ENCODE peak calls at places on chromosomes 13 and 19, in six cellular contexts. Q, C, S, F, Y and R are unnamed samples.

GRCh38 chr13:32905063-32905863 is 111.0 kb upstream of the KL start:
- DNase-seq in Q (no peak), F (no peak), S (peak; percentile 67), C (no peak), Y (no peak), R (peak; percentile 33)

GRCh38 chr13:81247711-81248110 is 906.8 kb upstream of the SPRY2 start:
- DNase-seq in Y (no peak), S (no peak), C (no peak), F (no peak), Q (no peak), R (no peak)

GRCh38 chr19:3849092-3849491 is 19.7 kb downstream of the ZFR2 start:
- DNase-seq in Y (no peak), F (peak; percentile 9), S (peak; percentile 34), Q (peak; percentile 11), C (no peak), R (peak; percentile 32)

GRCh38 chr19:21947775-21948174 is 63.0 kb downstream of the ZNF208 start:
- DNase-seq in Q (peak; percentile 18), S (no peak), F (no peak), Y (peak; percentile 3), C (no peak), R (peak; percentile 11)

GRCh38 chr13:105202384-105202783 is 1333.1 kb downstream of the EFNB2 start:
- DNase-seq in S (no peak), Y (peak; percentile 61), C (no peak), F (peak; percentile 69), Q (peak; percentile 6), R (peak; percentile 42)

GRCh38 chr13:107376393-107377085 is 808.6 kb upstream of the ARGLU1 start:
- DNase-seq in Q (no peak), S (peak; percentile 52), F (no peak), C (no peak), Y (peak; percentile 9), R (no peak)

GRCh38 chr19:32322541-32322940 is 22.9 kb upstream of the ZNF507 start:
- DNase-seq in S (no peak), Q (no peak), Y (no peak), F (no peak), C (no peak), R (no peak)

GRCh38 chr19:58166708-58167280 is 16.1 kb upstream of the ZNF274 start:
- DNase-seq in Y (no peak), F (no peak), Q (peak; percentile 9), S (peak; percentile 9), C (no peak), R (no peak)

GRCh38 chr13:76976488-76976887 is 15.4 kb upstream of the CLN5 start:
- DNase-seq in S (no peak), C (no peak), F (no peak), Y (peak; percentile 27), Q (peak; percentile 32), R (no peak)

GRCh38 chr19:39740395-39740794 is 2.6 kb upstream of the CLC start:
- DNase-seq in S (no peak), C (no peak), F (no peak), Y (no peak), Q (no peak), R (no peak)

GRCh38 chr13:101210774-101211173 is 205.5 kb downstream of the NALCN start:
- DNase-seq in Y (no peak), F (peak; percentile 47), Q (no peak), C (no peak), S (no peak), R (no peak)

GRCh38 chr13:113904411-113904810 is 40.5 kb upstream of the GAS6 start:
- DNase-seq in F (peak; percentile 62), Y (no peak), Q (peak; percentile 47), C (peak; percentile 60), S (peak; percentile 72), R (no peak)

GRCh38 chr13:18992791-18993190 is 188.8 kb downstream of the TUBA3C start:
- DNase-seq in F (no peak), C (no peak), S (no peak), Y (no peak), Q (no peak), R (no peak)

GRCh38 chr13:24218977-24219376 is 58.5 kb downstream of the SPATA13 start:
- DNase-seq in Q (no peak), Y (no peak), C (no peak), S (no peak), F (no peak), R (no peak)

GRCh38 chr13:21541980-21542379 is 62.0 kb downstream of the MICU2 start:
- DNase-seq in F (no peak), S (no peak), Q (no peak), C (no peak), Y (peak; percentile 39), R (no peak)

GRCh38 chr13:24865158-24865557 is 101.2 kb downstream of the RNF17 start:
- DNase-seq in Q (peak; percentile 18), F (no peak), S (peak; percentile 48), Y (peak; percentile 6), C (no peak), R (peak; percentile 35)

GRCh38 chr19:4516939-4517300 is 1.4 kb downstream of the PLIN4 start:
- DNase-seq in C (no peak), S (peak; percentile 20), F (no peak), Q (no peak), Y (no peak), R (peak; percentile 18)

GRCh38 chr19:10769533-10770491 is 51.9 kb downstream of the DNM2 start:
- DNase-seq in S (peak; percentile 49), C (peak; percentile 78), Y (no peak), F (peak; percentile 53), Q (peak; percentile 60), R (peak; percentile 52)

GRCh38 chr13:32045963-32046785 is 14.6 kb downstream of the FRY start:
- DNase-seq in Q (peak; percentile 53), C (no peak), S (peak; percentile 53), Y (peak; percentile 46), F (peak; percentile 21), R (peak; percentile 77)

GRCh38 chr19:6890421-6890913 is 3.1 kb downstream of the ADGRE1 start:
- DNase-seq in Y (no peak), Q (no peak), F (no peak), S (no peak), C (no peak), R (no peak)

GRCh38 chr13:51729853-51730553 is 74.0 kb downstream of the DHRS12 start:
- DNase-seq in Q (peak; percentile 91), S (peak; percentile 93), C (no peak), Y (peak; percentile 92), F (peak; percentile 71), R (peak; percentile 88)

GRCh38 chr13:62613819-62614218 is 1198.2 kb upstream of the PCDH20 start:
- DNase-seq in Q (no peak), Y (no peak), S (no peak), C (no peak), F (no peak), R (no peak)

GRCh38 chr13:107322228-107322627 is 754.3 kb upstream of the ARGLU1 start:
- DNase-seq in F (peak; percentile 2), C (no peak), Q (no peak), Y (no peak), S (no peak), R (no peak)

GRCh38 chr19:55012294-55012693 is 25.8 kb downstream of the GP6 start:
- DNase-seq in C (no peak), S (no peak), Y (no peak), F (no peak), Q (no peak), R (no peak)

GRCh38 chr19:43501661-43502418 is 2.7 kb downstream of the PHLDB3 start:
- DNase-seq in C (no peak), F (no peak), Q (no peak), S (no peak), Y (no peak), R (peak; percentile 5)

DNA sequence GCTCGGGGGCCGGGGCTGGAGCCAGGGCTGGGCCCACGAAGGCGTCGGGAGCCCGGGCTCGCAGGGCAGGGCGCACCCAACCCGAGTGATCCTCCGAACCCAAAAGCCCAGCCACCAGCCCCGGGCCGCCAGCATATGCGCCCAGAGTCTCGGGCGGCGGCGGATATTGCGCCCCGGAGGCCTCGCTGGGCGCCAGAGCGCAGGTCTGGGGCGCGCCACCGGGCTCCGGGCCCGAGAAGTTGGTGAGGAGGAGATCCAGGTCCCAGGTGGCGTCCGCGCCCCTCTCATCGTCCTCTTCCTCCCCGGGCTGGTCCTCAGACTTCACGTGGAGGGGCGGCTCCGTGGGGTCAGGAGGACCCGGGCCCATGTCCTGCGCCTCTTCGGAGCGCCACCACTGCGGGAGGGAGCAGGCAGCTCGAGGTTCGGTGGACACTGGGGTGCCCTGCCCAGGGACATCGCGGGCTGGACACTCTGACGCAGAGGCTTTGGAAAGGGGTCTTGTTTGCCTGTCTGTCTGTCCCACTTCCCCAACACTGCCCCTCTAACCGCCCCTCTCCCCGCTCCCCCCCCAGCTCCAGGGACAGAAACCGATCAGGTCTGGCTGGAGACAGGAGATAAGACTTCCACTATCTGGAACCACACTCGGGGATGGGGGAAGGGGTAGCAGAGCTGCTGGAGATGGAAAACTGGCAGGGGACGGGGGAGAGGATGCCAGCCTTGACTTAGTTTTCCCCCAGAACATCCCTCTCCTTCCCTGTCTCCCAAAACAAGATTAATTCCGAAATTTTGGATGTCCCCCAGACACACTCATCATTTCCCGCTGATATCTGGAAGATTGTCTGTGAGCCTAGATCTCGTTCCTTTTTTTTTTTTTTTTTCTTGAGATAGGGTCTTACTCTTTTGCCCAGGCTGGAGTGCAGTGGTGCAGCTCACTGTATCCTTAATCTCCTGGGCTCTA is 973 bp downstream of the KLF1 start:
- DNase-seq in S (no peak), C (no peak), F (no peak), Y (no peak), Q (no peak), R (no peak)
- H3K4me3 ChIP-seq in S (peak overlapping the region; percentile 64), C (peak overlapping the region; percentile 59), F (no peak overlapping the region), Y (no peak overlapping the region), Q (no peak overlapping the region), R (peak overlapping the region; percentile 11)

DNA sequence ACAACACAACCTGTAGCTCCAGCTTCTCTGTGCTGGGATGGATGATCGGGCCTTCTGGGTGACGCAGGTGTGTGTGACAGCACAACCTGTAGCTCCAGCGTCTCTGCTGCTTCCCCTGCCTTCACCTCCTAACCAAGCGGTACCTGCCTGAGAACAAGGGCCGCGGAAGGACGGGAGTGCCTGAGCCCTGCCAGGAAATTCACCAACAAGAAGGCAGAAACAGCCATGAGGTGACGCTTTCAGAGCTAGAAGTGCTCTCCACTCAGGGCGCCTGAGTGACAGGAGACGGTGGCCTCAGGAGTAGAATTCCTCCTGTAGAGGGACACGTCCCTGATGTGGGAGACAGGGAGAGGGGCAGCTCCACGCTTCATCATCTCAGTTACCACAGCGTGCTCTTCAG is 17.4 kb downstream of the ZNF331 start:
- DNase-seq in C (no peak), Q (no peak), F (no peak), Y (no peak), S (no peak), R (no peak)
- H3K4me3 ChIP-seq in C (peak overlapping the region; percentile 75), Q (peak overlapping the region; percentile 60), F (no peak overlapping the region), Y (peak overlapping the region; percentile 63), S (peak overlapping the region; percentile 76), R (peak overlapping the region; percentile 58)

GRCh38 chr13:71703145-71703544 is 163.9 kb downstream of the DACH1 start:
- DNase-seq in Y (no peak), C (no peak), S (no peak), F (no peak), Q (no peak), R (no peak)
- H3K4me3 ChIP-seq in Y (no peak overlapping the region), C (no peak overlapping the region), S (no peak overlapping the region), F (no peak overlapping the region), Q (no peak overlapping the region), R (no peak overlapping the region)

DNA sequence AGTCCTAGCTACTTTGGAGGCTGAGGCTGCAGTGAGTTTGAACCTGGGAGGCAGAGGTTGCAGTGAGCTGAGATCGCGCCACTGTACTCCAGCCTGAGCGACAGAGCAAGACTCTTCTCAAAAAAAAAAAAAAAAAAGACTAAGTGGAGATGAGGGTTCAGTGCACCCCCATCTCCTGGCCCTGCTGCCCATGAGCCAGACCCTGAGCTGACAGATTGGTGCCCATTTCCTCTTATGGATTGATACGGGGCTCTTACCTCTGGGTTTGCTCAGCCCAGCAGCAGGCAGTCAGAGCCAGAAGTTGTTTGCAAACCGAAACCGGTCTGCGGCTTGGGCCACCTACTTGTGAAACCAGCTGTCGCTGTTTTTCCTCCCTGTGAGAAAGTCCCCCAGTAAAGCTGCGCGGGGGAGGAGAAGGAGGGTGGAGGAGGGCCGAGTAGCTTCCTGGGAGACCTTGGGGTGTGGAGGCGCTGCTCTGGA is 36.9 kb downstream of the ARRDC2 start:
- DNase-seq in Y (peak; percentile 65), Q (peak; percentile 62), C (peak; percentile 57), F (no peak), S (peak; percentile 86), R (peak; percentile 71)
- H3K4me3 ChIP-seq in Y (peak overlapping the region; percentile 9), Q (peak overlapping the region; percentile 20), C (peak overlapping the region; percentile 55), F (no peak overlapping the region), S (peak overlapping the region; percentile 65), R (peak overlapping the region; percentile 35)